ENCODE peak calls at places on chromosomes 4 and X, in four cellular contexts. D is mucosa of descending colon, U is K562, S is heart right ventricle. W is an unnamed sample.
A peak's percentile ranks its signal among the peaks of the same experiment; 100 is the strongest.

GRCh38 chr4:143230683-143231082 is 46.0 kb downstream of the USP38 start:
- DNase-seq in D (no peak), U (no peak), S (no peak), W (no peak)

GRCh38 chr4:108762559-108763225 is at the start of gene ETNPPL:
- DNase-seq in D (peak; percentile 2), U (no peak), S (peak; percentile 47), W (no peak)

GRCh38 chr4:3571921-3572320 is 39.7 kb upstream of the LRPAP1 start:
- DNase-seq in D (no peak), U (no peak), S (no peak), W (no peak)

GRCh38 chr4:74654230-74654681 is 140.1 kb downstream of the BTC start:
- DNase-seq in D (no peak), U (no peak), S (no peak), W (no peak)

GRCh38 chr4:21992330-21992729 is 43.8 kb upstream of the KCNIP4 start:
- DNase-seq in D (no peak), U (no peak), S (no peak), W (no peak)

GRCh38 chrX:44155126-44155525 is 181.9 kb upstream of the NDP start:
- DNase-seq in D (no peak), U (no peak), S (no peak), W (no peak)

GRCh38 chrX:119121341-119121740 is 6.3 kb downstream of the KIAA1210 start:
- DNase-seq in D (no peak), U (no peak), S (no peak), W (no peak)

GRCh38 chr4:51858605-51859211 is 15.8 kb downstream of the DCUN1D4 start:
- DNase-seq in D (peak; percentile 35), U (no peak), S (no peak), W (no peak)

GRCh38 chr4:76948441-76949292 is 885 bp upstream of the SEPTIN11 start:
- DNase-seq in D (peak; percentile 75), U (peak; percentile 91), S (peak; percentile 72), W (peak; percentile 74)

GRCh38 chrX:133985164-133986007 is at the start of gene GPC3:
- DNase-seq in D (peak; percentile 24), U (peak; percentile 24), S (peak; percentile 16), W (no peak)

GRCh38 chrX:17494231-17494630 is 119.2 kb downstream of the NHS start:
- DNase-seq in D (no peak), U (no peak), S (no peak), W (no peak)

GRCh38 chr4:105666693-105667092 is 41.8 kb downstream of the INTS12 start:
- DNase-seq in D (no peak), U (peak; percentile 9), S (no peak), W (peak; percentile 51)

GRCh38 chr4:14396183-14396582 is 606.1 kb upstream of the CPEB2 start:
- DNase-seq in D (no peak), U (no peak), S (no peak), W (no peak)

GRCh38 chr4:176001171-176002006 is 64.3 kb upstream of the WDR17 start:
- DNase-seq in D (no peak), U (no peak), S (peak; percentile 16), W (peak; percentile 30)

GRCh38 chr4:127698789-127699200 is 31.4 kb upstream of the SLC25A31 start:
- DNase-seq in D (no peak), U (no peak), S (no peak), W (peak; percentile 84)

GRCh38 chr4:128768373-128768996 is 41.0 kb upstream of the JADE1 start:
- DNase-seq in D (no peak), U (peak; percentile 63), S (no peak), W (no peak)

GRCh38 chrX:106039920-106040319 is 1.4 kb upstream of the SERPINA7 start:
- DNase-seq in D (peak; percentile 20), U (no peak), S (no peak), W (peak; percentile 52)

GRCh38 chr4:66016240-66016639 is 346.0 kb upstream of the EPHA5 start:
- DNase-seq in D (no peak), U (no peak), S (no peak), W (no peak)

GRCh38 chr4:20354120-20354519 is 102.4 kb downstream of the SLIT2 start:
- DNase-seq in D (no peak), U (no peak), S (no peak), W (no peak)

GRCh38 chr4:120939693-120940092 is 17.2 kb upstream of the PRDM5 start:
- DNase-seq in D (no peak), U (no peak), S (no peak), W (no peak)

GRCh38 chr4:176123710-176124407 is 58.2 kb downstream of the WDR17 start:
- DNase-seq in D (peak; percentile 30), U (peak; percentile 11), S (no peak), W (peak; percentile 45)

DNA sequence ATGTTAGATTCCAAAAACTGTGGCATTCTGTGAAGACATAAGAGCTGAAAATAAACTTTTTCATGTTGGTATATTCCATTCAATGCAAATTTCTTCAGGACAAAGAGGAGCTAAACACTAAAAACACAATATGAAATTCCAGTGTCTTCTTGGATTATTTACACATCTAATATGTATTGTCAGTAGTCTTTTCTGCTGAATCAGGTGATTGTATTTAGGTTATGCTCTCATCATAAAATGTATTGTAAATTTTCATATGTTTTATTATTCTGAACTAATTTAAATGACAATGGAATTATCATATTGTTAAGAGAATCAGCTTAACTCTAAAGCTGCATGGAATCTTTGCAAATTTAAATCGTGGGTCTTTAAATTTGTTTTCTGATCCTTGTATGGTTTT is 526.7 kb downstream of the PDHA2 start:
- DNase-seq in D (no peak), U (no peak), S (no peak), W (no peak)
- TF ChIP-seq CTCF in D (no peak), U (no peak), S (no peak), W (no peak)

GRCh38 chrX:70979136-70979762 is 48.4 kb upstream of the SLC7A3 start:
- DNase-seq in D (peak; percentile 3), U (peak; percentile 54), S (no peak), W (peak; percentile 25)
- TF ChIP-seq CTCF in D (no peak), U (peak; percentile 49), S (no peak), W (peak; percentile 27)

GRCh38 chr4:144574509-144574908 is 71.4 kb upstream of the HHIP start:
- DNase-seq in D (no peak), U (no peak), S (no peak), W (no peak)

GRCh38 chr4:144578681-144579080 is 67.3 kb upstream of the HHIP start:
- DNase-seq in D (no peak), U (no peak), S (no peak), W (no peak)

GRCh38 chr4:144572660-144573059 is 73.3 kb upstream of the HHIP start:
- DNase-seq in D (no peak), U (peak; percentile 16), S (no peak), W (no peak)

GRCh38 chr4:144574004-144574403 is 72.0 kb upstream of the HHIP start:
- DNase-seq in D (no peak), U (no peak), S (no peak), W (no peak)

DNA sequence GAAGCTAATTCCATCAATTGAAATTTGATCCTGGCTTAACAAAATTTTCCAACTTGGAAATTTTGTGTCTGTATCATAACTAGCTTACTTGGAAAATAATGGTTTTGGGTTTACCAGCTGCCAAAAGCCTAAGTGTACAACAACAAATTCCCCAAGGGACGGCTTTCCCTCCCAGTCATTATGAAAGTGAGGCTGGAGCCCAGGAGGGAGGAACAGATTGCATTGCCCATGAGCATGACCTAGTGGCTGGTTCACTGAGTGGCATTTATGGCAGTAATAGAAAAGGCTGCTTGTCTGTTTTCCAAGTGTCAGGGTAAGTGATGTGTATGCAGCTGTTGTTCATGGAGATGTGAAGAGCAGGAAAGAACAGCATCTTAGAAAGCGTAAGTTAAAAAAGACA is 70.8 kb upstream of the HHIP start:
- DNase-seq in D (no peak), U (no peak), S (no peak), W (peak; percentile 23)
- TF ChIP-seq CTCF in D (no peak), U (no peak), S (no peak), W (no peak)

GRCh38 chrX:107775000-107775733 is 420 bp downstream of the TSC22D3 start:
- DNase-seq in D (peak; percentile 9), U (no peak), S (no peak), W (no peak)

GRCh38 chrX:107773906-107774435 is 1.6 kb downstream of the TSC22D3 start:
- DNase-seq in D (no peak), U (no peak), S (no peak), W (no peak)

GRCh38 chrX:107776649-107777535 is 641 bp upstream of the NCBP2L start:
- DNase-seq in D (peak; percentile 82), U (peak; percentile 84), S (peak; percentile 51), W (peak; percentile 87)

GRCh38 chrX:107777536-107777832 is at the start of gene NCBP2L:
- DNase-seq in D (no peak), U (no peak), S (no peak), W (no peak)

GRCh38 chrX:107775734-107776511 is at the start of gene TSC22D3:
- DNase-seq in D (peak; percentile 61), U (peak; percentile 63), S (peak; percentile 78), W (peak; percentile 87)
- TF ChIP-seq CTCF in D (no peak), U (peak; percentile 39), S (no peak), W (no peak)

GRCh38 chrX:5113128-5113527 is 1115.5 kb downstream of the NLGN4X start:
- DNase-seq in D (no peak), U (peak; percentile 2), S (no peak), W (peak; percentile 14)
- TF ChIP-seq CTCF in D (no peak), U (no peak), S (no peak), W (peak; percentile 37)

GRCh38 chrX:103681443-103681842 is 5.1 kb downstream of the MORF4L2 start:
- DNase-seq in D (no peak), U (no peak), S (no peak), W (no peak)
- TF ChIP-seq CTCF in D (no peak), U (no peak), S (no peak), W (no peak)

GRCh38 chrX:136765957-136766356 is 14.8 kb downstream of the ARHGEF6 start:
- DNase-seq in D (no peak), U (no peak), S (no peak), W (no peak)

GRCh38 chrX:136766785-136767103 is 14.0 kb downstream of the ARHGEF6 start:
- DNase-seq in D (no peak), U (peak; percentile 19), S (no peak), W (no peak)

GRCh38 chrX:136764206-136764605 is 16.5 kb downstream of the ARHGEF6 start:
- DNase-seq in D (no peak), U (no peak), S (no peak), W (no peak)

GRCh38 chrX:136768469-136769084 is 12.2 kb downstream of the ARHGEF6 start:
- DNase-seq in D (peak; percentile 33), U (peak; percentile 87), S (peak; percentile 17), W (peak; percentile 79)

DNA sequence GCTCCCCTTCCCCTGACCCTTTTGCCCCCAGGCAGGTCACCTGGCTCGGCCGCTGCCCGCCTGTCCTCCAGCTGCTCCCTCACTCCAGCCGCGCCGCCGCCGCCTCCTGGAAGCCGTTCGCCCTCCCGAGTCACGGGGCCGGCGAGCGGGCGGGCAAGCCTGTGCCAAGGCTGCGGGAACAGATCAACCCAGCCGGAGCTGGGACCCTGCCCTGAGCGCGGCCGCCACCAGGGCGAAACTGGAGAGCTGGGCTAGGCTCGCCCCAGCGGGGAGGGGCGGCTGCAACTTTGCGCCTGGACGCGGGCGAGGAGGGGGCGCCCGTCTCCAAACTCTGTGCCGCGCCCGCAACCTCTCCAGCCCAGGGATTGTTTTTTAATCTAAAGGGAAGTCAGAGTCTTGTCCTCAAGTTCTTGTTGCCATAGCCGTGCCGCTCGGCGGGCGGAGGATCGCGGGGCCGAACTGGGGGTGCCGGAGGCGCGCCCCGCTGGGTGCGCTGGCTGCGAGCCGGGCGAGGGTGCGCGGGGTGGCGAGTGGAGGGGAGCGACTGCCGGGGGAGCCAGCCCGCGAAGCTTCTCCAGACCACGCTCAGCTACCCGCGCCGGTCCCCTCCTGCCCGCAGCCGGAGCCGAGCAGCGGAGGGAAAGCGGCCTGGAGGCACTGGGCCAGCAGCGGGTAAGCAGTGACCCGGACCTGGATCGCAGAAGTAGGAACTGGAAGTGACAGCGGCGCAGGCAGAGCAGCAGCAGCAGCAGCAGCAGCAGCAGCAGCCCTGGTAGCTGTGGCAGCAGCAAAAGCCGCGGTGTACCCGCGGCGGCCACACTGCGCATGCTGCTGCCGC is 13.4 kb downstream of the ARHGEF6 start:
- DNase-seq in D (peak; percentile 45), U (peak; percentile 76), S (peak; percentile 73), W (peak; percentile 31)
- TF ChIP-seq CTCF in D (no peak), U (peak; percentile 66), S (peak; percentile 17), W (no peak)